ENCODE peak calls at places on chromosomes 4 and X, in six cellular contexts. P, J, C, N, S and O are unnamed samples.

GRCh38 chrX:40853004-40853815 is 117.9 kb upstream of the MED14 start:
- ATAC-seq in P (no peak), J (no peak), C (no peak), N (no peak), S (no peak), O (no peak)

GRCh38 chr4:56803473-56803872 is 18.0 kb downstream of the SPINK2 start:
- ATAC-seq in P (no peak), J (no peak), C (no peak), N (no peak), S (no peak), O (peak)

GRCh38 chrX:39777623-39778025 is 320.1 kb downstream of the BCOR start:
- ATAC-seq in P (no peak), J (peak), C (no peak), N (no peak), S (no peak), O (peak)

GRCh38 chr4:6584865-6585264 is 9.9 kb downstream of the MAN2B2 start:
- ATAC-seq in P (no peak), J (no peak), C (no peak), N (no peak), S (no peak), O (no peak)

GRCh38 chr4:54813674-54814073 is 155.9 kb downstream of the KIT start:
- ATAC-seq in P (no peak), J (no peak), C (no peak), N (no peak), S (peak), O (no peak)

GRCh38 chrX:48720580-48721240 is 24.2 kb downstream of the SUV39H1 start:
- ATAC-seq in P (peak), J (peak), C (peak), N (no peak), S (peak), O (no peak)

GRCh38 chr4:16157609-16158503 is 68.4 kb downstream of the TAPT1 start:
- ATAC-seq in P (no peak), J (no peak), C (no peak), N (peak), S (no peak), O (no peak)

GRCh38 chr4:149465941-149466340 is 349.7 kb downstream of the IQCM start:
- ATAC-seq in P (no peak), J (no peak), C (no peak), N (peak), S (no peak), O (no peak)

GRCh38 chr4:162683659-162684370 is 482.9 kb downstream of the NAF1 start:
- ATAC-seq in P (no peak), J (no peak), C (no peak), N (no peak), S (no peak), O (no peak)

GRCh38 chr4:139710073-139710472 is 44.5 kb downstream of the MGST2 start:
- ATAC-seq in P (no peak), J (no peak), C (no peak), N (no peak), S (no peak), O (no peak)

GRCh38 chr4:15232725-15233597 is 194.9 kb upstream of the C1QTNF7 start:
- ATAC-seq in P (peak), J (peak), C (peak), N (peak), S (no peak), O (no peak)